ENCODE peak calls at places on chromosomes 3 and 15, in eight cellular contexts. I is upper lobe of left lung, F is A549, P is tibial nerve, Y is sigmoid colon, S is stomach, B is ovary, A is K562. W is an unnamed sample.
A peak's percentile ranks its signal among the peaks of the same experiment; 100 is the strongest.

GRCh38 chr3:141052570-141053069 is 1.5 kb downstream of the SPSB4 start:
- DNase-seq in S (no peak), P (no peak), A (no peak), B (no peak), I (peak; percentile 78), F (no peak), Y (no peak), W (peak; percentile 87)

GRCh38 chr3:159191454-159191853 is 389.6 kb downstream of the MFSD1 start:
- DNase-seq in B (no peak), I (no peak), A (no peak), Y (no peak), S (no peak), P (no peak), F (peak; percentile 33), W (no peak)

GRCh38 chr15:65767895-65768294 is 24.2 kb downstream of the DENND4A start:
- DNase-seq in F (no peak), I (no peak), A (no peak), Y (no peak), S (no peak), P (no peak), B (no peak), W (no peak)

GRCh38 chr3:160040181-160040580 is 51.5 kb downstream of the IL12A start:
- DNase-seq in S (no peak), I (no peak), P (no peak), A (no peak), Y (no peak), B (no peak), F (no peak), W (no peak)

GRCh38 chr15:82789491-82789890 is 16.4 kb downstream of the FSD2 start:
- DNase-seq in A (no peak), P (no peak), S (no peak), I (no peak), Y (no peak), B (no peak), F (no peak), W (no peak)

GRCh38 chr3:133633439-133633838 is 28.3 kb downstream of the TOPBP1 start:
- DNase-seq in Y (no peak), B (no peak), I (no peak), P (no peak), F (no peak), S (no peak), A (no peak), W (no peak)

GRCh38 chr15:25620466-25620865 is 181.6 kb upstream of the UBE3A start:
- DNase-seq in S (no peak), Y (no peak), B (no peak), A (no peak), P (no peak), F (no peak), I (no peak), W (no peak)

GRCh38 chr3:18215639-18216038 is 209.5 kb downstream of the SATB1 start:
- DNase-seq in S (no peak), A (no peak), Y (no peak), F (no peak), B (no peak), I (no peak), P (no peak), W (no peak)

GRCh38 chr3:157099337-157100078 is 60.4 kb downstream of the CCNL1 start:
- DNase-seq in F (no peak), S (no peak), B (no peak), I (no peak), Y (no peak), A (no peak), P (no peak), W (no peak)

GRCh38 chr3:31448882-31449243 is 83.9 kb upstream of the STT3B start:
- DNase-seq in B (no peak), A (no peak), Y (no peak), I (no peak), P (no peak), S (no peak), F (no peak), W (no peak)

GRCh38 chr3:171159822-171160157 is 133.3 kb upstream of the SLC2A2 start:
- DNase-seq in Y (no peak), A (no peak), F (no peak), S (no peak), I (no peak), B (no peak), P (no peak), W (no peak)

GRCh38 chr15:64222573-64223361 is 59.9 kb upstream of the PPIB start:
- DNase-seq in I (no peak), S (no peak), F (no peak), B (no peak), P (no peak), Y (no peak), A (no peak), W (no peak)

GRCh38 chr15:100651253-100651652 is 48.9 kb downstream of the ASB7 start:
- DNase-seq in B (no peak), S (no peak), A (peak; percentile 23), P (no peak), F (peak; percentile 15), I (no peak), Y (no peak), W (no peak)

GRCh38 chr15:87212041-87212440 is 1044.5 kb downstream of the NTRK3 start:
- DNase-seq in Y (no peak), I (no peak), S (no peak), F (no peak), B (no peak), P (no peak), A (no peak), W (peak; percentile 21)

GRCh38 chr3:194489736-194490612 is 3.2 kb upstream of the ATP13A3 start:
- DNase-seq in P (no peak), S (no peak), B (no peak), A (no peak), I (no peak), Y (no peak), F (no peak), W (peak; percentile 78)

GRCh38 chr3:32816439-32817194 is 1.2 kb upstream of the TRIM71 start:
- DNase-seq in P (no peak), B (no peak), S (no peak), Y (no peak), I (peak; percentile 91), A (no peak), F (peak; percentile 24), W (no peak)

GRCh38 chr3:46931631-46932441 is 44.7 kb downstream of the CCDC12 start:
- DNase-seq in A (no peak), Y (peak; percentile 87), B (no peak), P (no peak), I (peak; percentile 76), F (peak; percentile 35), S (peak; percentile 59), W (no peak)

GRCh38 chr15:74050127-74050526 is 32.2 kb downstream of the GOLGA6A start:
- DNase-seq in I (no peak), B (no peak), F (no peak), Y (no peak), P (no peak), A (no peak), S (no peak), W (no peak)

GRCh38 chr3:134711284-134711683 is 60.5 kb upstream of the KY start:
- DNase-seq in P (no peak), B (no peak), Y (no peak), F (no peak), I (no peak), A (no peak), S (no peak), W (peak; percentile 45)

GRCh38 chr3:100590840-100591147 is 18.6 kb upstream of the ADGRG7 start:
- DNase-seq in I (no peak), S (no peak), A (no peak), B (no peak), F (no peak), P (no peak), Y (no peak), W (no peak)
- TF ChIP-seq CTCF in I (no peak), S (peak; percentile 24), A (no peak), B (no peak), F (peak; percentile 27), P (no peak), Y (no peak), W (no peak)

DNA sequence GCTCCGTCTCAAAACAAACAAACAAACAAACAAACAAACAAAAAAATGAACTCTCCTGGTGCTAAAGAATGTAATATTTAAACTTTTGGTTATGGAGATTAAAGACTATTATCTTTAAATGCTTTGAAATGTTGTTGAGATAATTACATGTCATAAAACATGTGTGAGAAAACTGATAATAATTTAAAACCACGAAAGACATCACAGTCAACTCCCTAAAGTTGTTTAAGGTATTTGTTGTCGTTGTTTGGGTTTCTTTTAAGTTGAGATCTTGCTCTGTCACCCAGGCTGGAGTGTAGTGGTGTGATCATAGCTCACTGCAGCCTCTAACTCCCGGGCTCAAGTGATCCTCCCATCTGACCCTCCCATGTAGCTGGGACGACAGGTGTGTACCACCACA is 12.0 kb downstream of the EFCAB12 start:
- DNase-seq in S (no peak), F (no peak), Y (no peak), A (no peak), B (no peak), P (no peak), I (no peak), W (no peak)
- TF ChIP-seq EP300 in S (no peak), F (no peak), Y (no peak), A (no peak), B (no peak), P (no peak), I (no peak), W (no peak)

DNA sequence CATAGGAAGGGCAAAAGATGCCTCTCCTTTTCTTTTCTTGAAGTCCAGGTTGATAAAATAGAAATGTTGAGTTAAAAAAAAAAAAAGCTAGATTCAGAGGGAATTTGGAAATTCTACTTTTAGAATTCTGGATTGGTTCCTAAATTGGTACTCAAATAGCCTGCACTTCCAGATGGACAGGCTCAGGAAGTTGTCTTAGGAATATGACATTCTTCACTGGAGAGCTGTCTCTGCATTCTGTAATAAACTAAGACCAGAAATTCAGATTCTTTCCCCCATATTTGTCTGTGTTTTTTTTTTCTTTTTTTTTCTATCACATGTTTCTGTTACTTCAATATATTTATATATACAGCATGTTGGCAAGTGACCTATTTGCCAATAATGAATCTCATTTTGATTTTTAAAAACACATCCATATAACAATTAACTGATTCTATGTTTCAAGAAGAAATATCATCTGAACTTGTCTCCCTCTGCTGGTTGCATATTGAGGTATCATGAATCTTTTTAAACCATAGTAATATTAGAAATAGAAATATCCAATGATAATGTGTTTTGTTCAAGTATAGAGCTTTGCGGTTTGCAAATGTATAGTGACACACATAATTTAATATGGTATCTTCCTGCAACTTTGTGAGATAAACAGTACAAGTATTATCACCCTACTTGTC is 8.5 kb upstream of the LSAMP start:
- DNase-seq in Y (no peak), S (no peak), A (no peak), P (no peak), I (no peak), F (no peak), B (no peak), W (no peak)
- TF ChIP-seq CTCF in Y (peak; percentile 13), S (no peak), A (peak; percentile 14), P (peak; percentile 27), I (no peak), F (no peak), B (no peak), W (no peak)

DNA sequence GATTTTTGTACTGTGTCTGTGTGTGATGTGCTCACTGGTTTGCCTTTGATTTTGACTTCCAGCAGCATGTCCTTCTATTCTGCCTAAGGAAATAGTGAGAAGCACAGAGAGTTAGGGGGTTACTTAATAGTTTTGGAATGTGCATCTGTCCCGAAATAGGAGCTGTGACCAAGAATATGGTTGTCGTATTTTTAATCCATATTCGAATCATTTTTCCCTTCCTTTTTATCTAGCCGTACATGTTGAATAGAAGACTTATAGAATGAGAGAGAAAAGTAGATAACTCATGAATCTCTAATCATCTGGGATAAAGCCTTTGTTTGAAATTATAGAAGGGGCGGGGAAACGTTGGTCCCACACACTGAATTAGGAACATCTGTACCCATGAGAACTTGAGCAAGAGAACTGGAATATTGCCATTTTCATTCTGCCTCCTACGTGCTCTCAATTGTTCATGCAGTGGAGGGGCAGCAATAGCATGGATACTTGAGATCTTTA is 23.6 kb downstream of the CRTC3 start:
- DNase-seq in Y (no peak), F (no peak), A (no peak), I (no peak), P (no peak), S (no peak), B (no peak), W (no peak)
- TF ChIP-seq EP300 in Y (no peak), F (no peak), A (no peak), I (no peak), P (peak; percentile 59), S (no peak), B (no peak), W (no peak)